ENCODE peak calls at places on chromosomes 1 and 21, in four cellular contexts. Z is hepatocyte, X is cardiac fibroblast, D is neural crest cell. M is an unnamed sample.

GRCh38 chr1:63843010-63843409 is 69.2 kb downstream of the ROR1 start:
- DNase-seq in D (no peak), Z (no peak), X (no peak), M (no peak)

GRCh38 chr1:178503849-178504248 is 7.1 kb upstream of the CLEC20A start:
- DNase-seq in D (no peak), X (no peak), Z (no peak), M (no peak)

GRCh38 chr1:37476087-37476452 is 1.7 kb downstream of the ZC3H12A start:
- DNase-seq in D (no peak), X (no peak), Z (no peak), M (no peak)

GRCh38 chr21:37460196-37460595 is 93.6 kb downstream of the DYRK1A start:
- DNase-seq in D (no peak), Z (no peak), X (no peak), M (no peak)

GRCh38 chr1:224192082-224192786 is 9.2 kb downstream of the DEGS1 start:
- DNase-seq in Z (no peak), X (no peak), D (no peak), M (no peak)

GRCh38 chr21:15514073-15514946 is 215.5 kb upstream of the USP25 start:
- DNase-seq in D (no peak), Z (peak), X (no peak), M (peak)

GRCh38 chr1:183769956-183770815 is 34.7 kb upstream of the RGL1 start:
- DNase-seq in D (no peak), Z (no peak), X (peak), M (no peak)

GRCh38 chr1:200435200-200435780 is 25.5 kb upstream of the ZNF281 start:
- DNase-seq in X (peak), Z (no peak), D (no peak), M (no peak)

GRCh38 chr1:181676269-181676668 is 193.0 kb downstream of the CACNA1E start:
- DNase-seq in Z (peak), D (peak), X (peak), M (no peak)

GRCh38 chr1:218785928-218786327 is 387.8 kb upstream of the LYPLAL1 start:
- DNase-seq in D (no peak), X (peak), Z (no peak), M (no peak)

GRCh38 chr21:36589352-36589971 is 109.5 kb upstream of the SIM2 start:
- DNase-seq in D (no peak), X (peak), Z (peak), M (no peak)

GRCh38 chr21:45591619-45592207 is 49.5 kb upstream of the SLC19A1 start:
- DNase-seq in X (no peak), Z (no peak), D (no peak), M (no peak)

GRCh38 chr1:224340711-224341384 is 10.9 kb upstream of the NVL start:
- DNase-seq in D (peak), X (peak), Z (peak), M (no peak)

GRCh38 chr1:116763787-116764465 is 9.7 kb downstream of the CD2 start:
- DNase-seq in Z (peak), D (peak), X (no peak), M (no peak)

GRCh38 chr1:245483247-245483646 is 328.5 kb downstream of the KIF26B start:
- DNase-seq in Z (no peak), D (no peak), X (no peak), M (no peak)

GRCh38 chr1:210222288-210223006 is 10.1 kb upstream of the SERTAD4 start:
- DNase-seq in Z (peak), D (no peak), X (no peak), M (no peak)

GRCh38 chr1:153232553-153232952 is 15.2 kb downstream of the PRR9 start:
- DNase-seq in X (no peak), Z (no peak), D (no peak), M (no peak)

GRCh38 chr1:236341298-236341697 is 52.8 kb upstream of the EDARADD start:
- DNase-seq in X (no peak), D (no peak), Z (no peak), M (no peak)

GRCh38 chr1:153985984-153986761 is at the start of gene RAB13:
- DNase-seq in D (peak), Z (peak), X (peak), M (no peak)

GRCh38 chr1:94875794-94876193 is 51.1 kb downstream of the CNN3 start:
- DNase-seq in Z (no peak), X (no peak), D (no peak), M (no peak)

GRCh38 chr1:32786856-32787255 is 30.3 kb downstream of the YARS1 start:
- DNase-seq in X (peak), D (no peak), Z (no peak), M (no peak)

GRCh38 chr1:234839663-234840062 is 229.7 kb upstream of the IRF2BP2 start:
- DNase-seq in X (no peak), D (no peak), Z (no peak), M (no peak)

GRCh38 chr1:208369658-208370057 is 125.5 kb upstream of the PLXNA2 start:
- DNase-seq in D (no peak), X (no peak), Z (no peak), M (no peak)

GRCh38 chr1:161374373-161374772 is 6.7 kb upstream of the CFAP126 start:
- DNase-seq in Z (no peak), D (no peak), X (peak), M (no peak)

GRCh38 chr1:207240325-207241095 is 81.0 kb upstream of the CD55 start:
- DNase-seq in X (peak), Z (peak), D (no peak), M (no peak)

GRCh38 chr1:203133969-203134725 is 6.6 kb downstream of the ADORA1 start:
- DNase-seq in X (peak), Z (peak), D (no peak), M (no peak)

GRCh38 chr1:91884459-91885290 is 1.3 kb downstream of the TGFBR3 start:
- DNase-seq in X (no peak), D (peak), Z (peak), M (peak)

GRCh38 chr1:119451158-119451557 is 36.2 kb downstream of the HSD3B2 start:
- DNase-seq in X (no peak), D (peak), Z (no peak), M (no peak)

GRCh38 chr1:93844262-93845045 is 34.6 kb downstream of the DNTTIP2 start:
- DNase-seq in Z (peak), X (peak), D (peak), M (no peak)

GRCh38 chr1:76572229-76572628 is 295.1 kb upstream of the ST6GALNAC5 start:
- DNase-seq in Z (no peak), X (no peak), D (no peak), M (no peak)

GRCh38 chr1:109788695-109789521 is 25.2 kb upstream of the EPS8L3 start:
- DNase-seq in X (no peak), Z (peak), D (no peak), M (no peak)
- TF ChIP-seq CTCF in X (peak), Z (peak), D (peak), M (peak)

GRCh38 chr1:229271448-229272120 is 673 bp downstream of the RAB4A start:
- DNase-seq in D (no peak), X (peak), Z (peak), M (no peak)
- TF ChIP-seq CTCF in D (peak), X (no peak), Z (peak), M (no peak)

GRCh38 chr1:165290143-165290542 is 66.4 kb downstream of the LMX1A start:
- DNase-seq in X (peak), D (no peak), Z (no peak), M (no peak)
- TF ChIP-seq CTCF in X (no peak), D (peak), Z (no peak), M (no peak)

DNA sequence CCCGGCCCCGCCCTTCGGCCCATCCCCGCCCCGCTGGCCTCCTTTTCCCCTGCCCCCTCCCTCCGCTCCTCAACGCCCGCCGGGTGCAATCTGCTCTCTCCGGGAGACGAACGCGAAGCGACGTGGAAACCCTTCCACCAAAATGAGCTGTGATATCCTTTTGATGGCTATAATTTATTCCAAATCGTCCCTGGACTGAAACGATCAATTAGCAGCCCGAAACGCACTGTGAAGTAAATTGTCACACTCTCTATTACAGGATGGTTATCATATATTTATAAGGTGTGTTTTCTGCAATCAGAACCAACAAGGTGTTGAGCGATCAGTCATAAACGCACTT is 134.6 kb upstream of the BARHL2 start:
- DNase-seq in X (no peak), Z (no peak), D (no peak), M (no peak)
- TF ChIP-seq CTCF in X (no peak), Z (no peak), D (no peak), M (peak)